ENCODE peak calls at places on chromosomes 7 and 10, in six cellular contexts. D, A, T, H, F and W are unnamed samples.

GRCh38 chr7:713488-714230 is 12.8 kb upstream of the DNAAF5 start:
- DNase-seq in F (no peak), D (no peak), T (no peak), A (no peak), H (no peak), W (no peak)

GRCh38 chr7:90666186-90666585 is 70.1 kb downstream of the CDK14 start:
- DNase-seq in F (no peak), H (no peak), D (no peak), T (no peak), A (no peak), W (no peak)

GRCh38 chr10:18100664-18101063 is 39.6 kb upstream of the CACNB2 start:
- DNase-seq in H (no peak), T (no peak), F (no peak), D (no peak), A (no peak), W (no peak)

GRCh38 chr10:116385994-116386809 is 41.4 kb upstream of the PNLIPRP3 start:
- DNase-seq in T (no peak), F (peak; percentile 27), H (no peak), A (peak; percentile 39), D (no peak), W (peak; percentile 39)

GRCh38 chr10:117005454-117006055 is 568 bp upstream of the SHTN1 start:
- DNase-seq in D (no peak), T (no peak), H (no peak), F (peak; percentile 17), A (peak; percentile 74), W (no peak)

GRCh38 chr10:22598488-22598887 is 115.9 kb downstream of the PIP4K2A start:
- DNase-seq in A (no peak), F (no peak), H (no peak), T (no peak), D (no peak), W (no peak)

GRCh38 chr7:50418086-50418515 is 32.0 kb downstream of the FIGNL1 start:
- DNase-seq in H (no peak), D (peak; percentile 48), T (no peak), F (peak; percentile 73), A (peak; percentile 83), W (peak; percentile 86)

GRCh38 chr7:2527505-2528464 is 8.2 kb downstream of the LFNG start:
- DNase-seq in F (no peak), A (peak; percentile 75), T (no peak), D (peak; percentile 48), H (no peak), W (peak; percentile 70)

GRCh38 chr7:80379034-80379433 is 132.8 kb downstream of the GNAT3 start:
- DNase-seq in F (no peak), H (no peak), D (no peak), A (no peak), T (no peak), W (no peak)